ENCODE peak calls at places on chromosomes 6 and 20, in five cellular contexts. One of them, this sample, is unnamed.

GRCh38 chr6:143673638-143674037 is 4.1 kb upstream of the PHACTR2 start:
- DNase-seq in SK-N-SH: no peak
- DNase-seq in dorsolateral prefrontal cortex: no peak
- DNase-seq in WERI-Rb-1: peak
- DNase-seq in right atrium auricular region: no peak
- DNase-seq in this sample: no peak

GRCh38 chr6:156282087-156282486 is 495.1 kb upstream of the ARID1B start:
- DNase-seq in dorsolateral prefrontal cortex: no peak
- DNase-seq in right atrium auricular region: no peak
- DNase-seq in SK-N-SH: no peak
- DNase-seq in WERI-Rb-1: no peak
- DNase-seq in this sample: no peak

GRCh38 chr6:158619922-158620801 is 24.4 kb downstream of the DYNLT1 start:
- DNase-seq in SK-N-SH: no peak
- DNase-seq in WERI-Rb-1: no peak
- DNase-seq in dorsolateral prefrontal cortex: no peak
- DNase-seq in right atrium auricular region: no peak
- DNase-seq in this sample: peak

GRCh38 chr20:24034820-24035219 is 46.2 kb upstream of the GGTLC1 start:
- DNase-seq in SK-N-SH: no peak
- DNase-seq in right atrium auricular region: no peak
- DNase-seq in WERI-Rb-1: no peak
- DNase-seq in dorsolateral prefrontal cortex: no peak
- DNase-seq in this sample: no peak

GRCh38 chr6:47308674-47309325 is 905 bp downstream of the TNFRSF21 start:
- DNase-seq in dorsolateral prefrontal cortex: no peak
- DNase-seq in right atrium auricular region: no peak
- DNase-seq in SK-N-SH: peak
- DNase-seq in WERI-Rb-1: peak
- DNase-seq in this sample: peak

GRCh38 chr6:159089909-159090308 is 45.1 kb upstream of the TAGAP start:
- DNase-seq in dorsolateral prefrontal cortex: no peak
- DNase-seq in SK-N-SH: no peak
- DNase-seq in WERI-Rb-1: no peak
- DNase-seq in right atrium auricular region: no peak
- DNase-seq in this sample: no peak

GRCh38 chr6:6823568-6824224 is 235.2 kb downstream of the LY86 start:
- DNase-seq in right atrium auricular region: no peak
- DNase-seq in dorsolateral prefrontal cortex: no peak
- DNase-seq in SK-N-SH: no peak
- DNase-seq in WERI-Rb-1: no peak
- DNase-seq in this sample: no peak

GRCh38 chr6:146358341-146359046 is 185.1 kb upstream of the RAB32 start:
- DNase-seq in dorsolateral prefrontal cortex: no peak
- DNase-seq in SK-N-SH: no peak
- DNase-seq in right atrium auricular region: no peak
- DNase-seq in WERI-Rb-1: no peak
- DNase-seq in this sample: no peak

GRCh38 chr20:46214831-46215488 is 93.3 kb downstream of the CDH22 start:
- DNase-seq in SK-N-SH: no peak
- DNase-seq in dorsolateral prefrontal cortex: no peak
- DNase-seq in right atrium auricular region: no peak
- DNase-seq in WERI-Rb-1: no peak
- DNase-seq in this sample: no peak

GRCh38 chr6:125533710-125534397 is 215.6 kb upstream of the HEY2 start:
- DNase-seq in dorsolateral prefrontal cortex: no peak
- DNase-seq in right atrium auricular region: no peak
- DNase-seq in WERI-Rb-1: no peak
- DNase-seq in SK-N-SH: no peak
- DNase-seq in this sample: no peak
- H3K4me3 ChIP-seq in dorsolateral prefrontal cortex: peak
- H3K4me3 ChIP-seq in right atrium auricular region: no peak
- H3K4me3 ChIP-seq in WERI-Rb-1: no peak
- H3K4me3 ChIP-seq in SK-N-SH: no peak
- H3K4me3 ChIP-seq in this sample: peak

GRCh38 chr6:41451515-41452163 is 94.5 kb upstream of the FOXP4 start:
- DNase-seq in SK-N-SH: no peak
- DNase-seq in dorsolateral prefrontal cortex: no peak
- DNase-seq in right atrium auricular region: no peak
- DNase-seq in WERI-Rb-1: no peak
- DNase-seq in this sample: no peak

GRCh38 chr6:41450581-41450980 is 95.6 kb upstream of the FOXP4 start:
- DNase-seq in SK-N-SH: no peak
- DNase-seq in right atrium auricular region: no peak
- DNase-seq in dorsolateral prefrontal cortex: no peak
- DNase-seq in WERI-Rb-1: peak
- DNase-seq in this sample: no peak

GRCh38 chr6:41452763-41453162 is 93.4 kb upstream of the FOXP4 start:
- DNase-seq in right atrium auricular region: no peak
- DNase-seq in SK-N-SH: no peak
- DNase-seq in WERI-Rb-1: no peak
- DNase-seq in dorsolateral prefrontal cortex: no peak
- DNase-seq in this sample: no peak

GRCh38 chr6:41449399-41450245 is 96.6 kb upstream of the FOXP4 start:
- DNase-seq in right atrium auricular region: no peak
- DNase-seq in WERI-Rb-1: no peak
- DNase-seq in SK-N-SH: no peak
- DNase-seq in dorsolateral prefrontal cortex: no peak
- DNase-seq in this sample: no peak

GRCh38 chr6:41451039-41451438 is 95.1 kb upstream of the FOXP4 start:
- DNase-seq in SK-N-SH: peak
- DNase-seq in dorsolateral prefrontal cortex: no peak
- DNase-seq in WERI-Rb-1: peak
- DNase-seq in right atrium auricular region: no peak
- DNase-seq in this sample: no peak
- H3K4me3 ChIP-seq in SK-N-SH: no peak
- H3K4me3 ChIP-seq in dorsolateral prefrontal cortex: no peak
- H3K4me3 ChIP-seq in WERI-Rb-1: peak
- H3K4me3 ChIP-seq in right atrium auricular region: no peak
- H3K4me3 ChIP-seq in this sample: no peak

GRCh38 chr6:30696432-30696831 is 5.6 kb upstream of the NRM start:
- DNase-seq in SK-N-SH: no peak
- DNase-seq in WERI-Rb-1: no peak
- DNase-seq in right atrium auricular region: no peak
- DNase-seq in dorsolateral prefrontal cortex: no peak
- DNase-seq in this sample: no peak
- H3K4me3 ChIP-seq in SK-N-SH: no peak
- H3K4me3 ChIP-seq in WERI-Rb-1: no peak
- H3K4me3 ChIP-seq in right atrium auricular region: no peak
- H3K4me3 ChIP-seq in dorsolateral prefrontal cortex: no peak
- H3K4me3 ChIP-seq in this sample: no peak

DNA sequence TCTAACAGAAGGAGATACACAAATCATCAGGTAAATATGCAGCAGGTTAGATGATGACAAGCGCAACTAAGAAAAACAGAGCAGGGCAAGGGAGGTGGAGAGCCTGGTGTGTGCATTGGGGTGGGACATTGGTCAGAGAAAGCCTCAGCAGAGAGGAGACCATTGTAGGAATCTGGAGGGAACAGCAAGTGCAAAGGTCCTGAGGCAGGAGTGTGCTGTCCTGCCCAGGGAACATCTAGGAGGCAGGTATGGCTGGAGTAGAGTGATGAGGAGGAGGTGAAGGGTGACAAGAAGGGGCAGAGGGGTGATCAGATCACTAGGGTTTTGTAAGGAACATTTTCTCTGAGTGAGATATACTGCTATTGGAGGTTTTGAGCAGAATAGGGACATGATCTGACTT is 90.1 kb downstream of the NCR2 start:
- DNase-seq in WERI-Rb-1: no peak
- DNase-seq in dorsolateral prefrontal cortex: no peak
- DNase-seq in SK-N-SH: no peak
- DNase-seq in right atrium auricular region: no peak
- DNase-seq in this sample: no peak
- H3K4me3 ChIP-seq in WERI-Rb-1: no peak
- H3K4me3 ChIP-seq in dorsolateral prefrontal cortex: no peak
- H3K4me3 ChIP-seq in SK-N-SH: no peak
- H3K4me3 ChIP-seq in right atrium auricular region: no peak
- H3K4me3 ChIP-seq in this sample: no peak